ENCODE peak calls at places on chromosome 1, in six cellular contexts. R, O, E, X, J and H are unnamed samples.

GRCh38 chr1:216183007-216183406 is 240.2 kb downstream of the USH2A start:
- DNase-seq in O (peak; percentile 52), X (peak; percentile 65), R (peak; percentile 75), E (peak; percentile 47), J (peak; percentile 45), H (peak; percentile 57)

GRCh38 chr1:8739377-8739776 is 78.1 kb downstream of the RERE start:
- DNase-seq in E (no peak), R (no peak), X (no peak), J (peak; percentile 10), O (peak; percentile 73), H (no peak)

GRCh38 chr1:92872719-92873118 is 40.9 kb downstream of the RPL5 start:
- DNase-seq in X (no peak), E (no peak), R (no peak), J (no peak), O (no peak), H (no peak)

GRCh38 chr1:157682710-157683437 is 17.7 kb downstream of the FCRL3 start:
- DNase-seq in J (no peak), O (no peak), X (no peak), R (no peak), E (no peak), H (no peak)

GRCh38 chr1:147242449-147243227 is at the start of gene CHD1L:
- DNase-seq in X (peak; percentile 95), R (peak; percentile 95), J (peak; percentile 95), E (peak; percentile 80), O (peak; percentile 98), H (peak; percentile 93)

GRCh38 chr1:101371259-101371658 is 134.4 kb downstream of the S1PR1 start:
- DNase-seq in R (no peak), X (peak; percentile 87), E (no peak), O (peak; percentile 63), J (peak; percentile 76), H (no peak)

GRCh38 chr1:19032701-19033515 is 76.4 kb upstream of the IFFO2 start:
- DNase-seq in X (no peak), J (no peak), O (no peak), E (no peak), R (no peak), H (no peak)

GRCh38 chr1:10824821-10825540 is 28.5 kb upstream of the CASZ1 start:
- DNase-seq in J (peak; percentile 29), R (peak; percentile 52), X (peak; percentile 77), E (no peak), O (peak; percentile 16), H (no peak)

GRCh38 chr1:12166834-12167492 is at the start of gene TNFRSF1B:
- DNase-seq in E (no peak), R (peak; percentile 76), J (peak; percentile 67), X (peak; percentile 29), O (peak; percentile 50), H (peak; percentile 48)

GRCh38 chr1:8727809-8728213 is 89.6 kb downstream of the RERE start:
- DNase-seq in E (no peak), J (no peak), O (no peak), R (no peak), X (no peak), H (no peak)

GRCh38 chr1:198106007-198106406 is 50.8 kb upstream of the NEK7 start:
- DNase-seq in X (no peak), O (no peak), R (no peak), J (no peak), E (no peak), H (no peak)

GRCh38 chr1:185816460-185816859 is 82.3 kb downstream of the HMCN1 start:
- DNase-seq in X (peak; percentile 47), R (no peak), J (peak; percentile 41), O (no peak), E (no peak), H (no peak)

DNA sequence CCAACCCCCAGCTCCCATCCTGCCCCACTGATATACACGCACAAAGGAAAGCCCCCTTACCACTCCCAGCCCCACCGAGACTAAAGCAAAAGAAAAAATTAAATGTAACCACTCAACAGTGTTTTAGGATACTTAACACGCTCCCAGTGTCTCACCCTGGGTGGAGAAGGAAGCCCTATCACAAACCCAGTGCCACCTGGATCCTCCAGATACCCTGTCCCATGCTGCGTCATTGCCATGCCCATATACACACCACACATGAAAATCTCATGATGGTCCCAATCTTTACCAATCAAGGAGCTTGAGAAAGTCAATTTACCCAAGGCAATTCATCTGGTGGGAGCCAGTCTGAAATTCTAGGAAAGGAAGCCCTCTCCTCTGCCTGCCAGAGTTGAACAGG is 11.2 kb downstream of the KIAA1614 start:
- DNase-seq in O (no peak), J (no peak), E (no peak), X (no peak), R (no peak), H (no peak)
- H2BK5ac ChIP-seq in O (no peak overlapping the region), J (no peak overlapping the region), E (peak overlapping the region; percentile 100), X (no peak overlapping the region), R (peak overlapping the region; percentile 43), H (peak overlapping the region; percentile 93)

GRCh38 chr1:94560333-94560732 is 18.8 kb upstream of the F3 start:
- DNase-seq in X (peak; percentile 70), O (no peak), R (no peak), E (no peak), J (no peak), H (no peak)

GRCh38 chr1:94554611-94555010 is 13.1 kb upstream of the F3 start:
- DNase-seq in E (no peak), J (no peak), R (no peak), O (peak; percentile 41), X (no peak), H (no peak)

GRCh38 chr1:94555091-94555490 is 13.5 kb upstream of the F3 start:
- DNase-seq in O (no peak), E (no peak), R (no peak), X (no peak), J (no peak), H (no peak)

GRCh38 chr1:94562502-94563260 is 21.1 kb upstream of the F3 start:
- DNase-seq in J (no peak), X (no peak), R (no peak), E (no peak), O (peak; percentile 77), H (no peak)

DNA sequence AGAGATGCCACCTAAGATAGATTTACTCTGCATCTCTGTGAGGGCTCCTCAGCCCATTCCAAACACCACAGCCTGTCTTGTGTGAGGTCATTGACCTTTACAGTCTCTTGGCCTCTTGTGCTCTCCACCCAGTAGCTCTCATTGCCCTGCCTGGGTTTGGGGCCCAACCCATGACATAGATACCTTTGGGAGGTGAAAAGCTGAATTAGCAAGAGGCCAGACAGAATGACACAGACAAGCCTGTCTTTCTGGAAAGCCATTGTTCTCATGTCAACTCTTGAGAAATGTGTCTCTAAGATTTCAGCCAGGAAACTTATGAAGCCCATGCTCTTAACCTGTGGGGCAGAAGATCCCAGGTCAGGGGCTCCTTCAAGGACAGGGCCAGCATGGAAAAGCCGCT is 18.4 kb upstream of the F3 start:
- DNase-seq in E (no peak), O (no peak), R (no peak), X (no peak), J (no peak), H (no peak)
- H4K91ac ChIP-seq in E (no peak overlapping the region), O (peak overlapping the region; percentile 39), R (no peak overlapping the region), X (peak overlapping the region; percentile 95), J (peak overlapping the region; percentile 23), H (no peak overlapping the region)

DNA sequence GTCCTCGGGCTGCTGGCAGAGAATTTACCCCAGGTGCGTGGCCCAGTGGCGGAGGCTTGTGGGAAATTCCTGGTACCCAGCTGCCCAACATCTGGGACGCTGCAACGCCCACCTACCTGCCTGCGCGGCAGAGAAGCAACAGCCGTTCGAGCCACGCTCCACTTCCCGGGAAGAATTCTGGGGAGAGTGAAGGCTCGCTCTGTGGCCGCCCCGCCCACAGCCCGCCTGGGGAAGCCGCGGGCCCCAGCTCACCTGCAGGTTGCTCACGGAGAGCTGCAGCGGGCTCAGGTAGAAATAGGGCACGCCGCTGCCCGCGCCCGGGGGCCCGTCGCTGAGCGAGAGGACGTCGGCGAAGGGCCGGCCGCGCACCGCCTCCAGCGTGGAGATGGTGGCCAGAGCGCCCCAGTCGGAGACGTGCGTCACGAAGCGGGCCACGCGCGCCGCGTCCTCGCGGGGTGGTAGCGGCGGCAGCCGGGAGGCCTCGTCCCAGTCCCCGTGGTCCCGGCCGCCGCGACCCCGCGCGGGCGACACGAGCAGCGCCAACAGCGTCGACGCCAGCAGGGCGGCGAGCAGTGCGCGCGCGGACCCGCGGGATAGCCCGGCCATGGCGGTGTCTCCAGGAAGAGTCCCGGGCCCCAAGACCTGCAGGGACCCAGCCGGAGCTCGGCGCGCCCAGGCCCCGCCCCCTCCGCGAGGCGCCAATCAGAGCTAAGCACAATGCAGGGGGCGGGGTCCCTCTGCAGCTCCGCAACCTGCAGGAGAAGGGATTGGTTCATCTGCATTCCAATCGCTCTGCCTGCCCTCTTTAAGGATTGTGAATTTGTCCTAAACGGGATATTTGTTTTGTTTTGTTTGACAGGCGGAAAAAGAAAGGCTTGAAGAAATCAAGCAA is at the start of gene CREG1:
- DNase-seq in E (peak; percentile 78), J (peak; percentile 93), X (peak; percentile 78), O (peak; percentile 96), R (peak; percentile 96), H (peak; percentile 94)
- H3K27ac ChIP-seq in E (peak within 1 kb of the TSS; percentile 12), J (peak within 1 kb of the TSS; percentile 1), X (no peak within 1 kb of the TSS), O (peak within 1 kb of the TSS; percentile 36), R (no peak within 1 kb of the TSS), H (no peak within 1 kb of the TSS)

GRCh38 chr1:30323841-30324240 is 399.5 kb downstream of the MATN1 start:
- DNase-seq in O (no peak), E (no peak), J (no peak), X (no peak), R (no peak), H (no peak)
- H2BK5ac ChIP-seq in O (no peak overlapping the region), E (no peak overlapping the region), J (no peak overlapping the region), X (no peak overlapping the region), R (no peak overlapping the region), H (no peak overlapping the region)

GRCh38 chr1:81466970-81467369 is 333.8 kb upstream of the ADGRL2 start:
- DNase-seq in R (no peak), O (no peak), J (no peak), X (no peak), E (no peak), H (no peak)
- H4K91ac ChIP-seq in R (no peak overlapping the region), O (no peak overlapping the region), J (no peak overlapping the region), X (no peak overlapping the region), E (no peak overlapping the region), H (no peak overlapping the region)

GRCh38 chr1:173049327-173049639 is 1.5 kb downstream of the TNFSF18 start:
- DNase-seq in J (no peak), O (no peak), R (no peak), X (no peak), E (no peak), H (no peak)

GRCh38 chr1:173042806-173043205 is 7.9 kb downstream of the TNFSF18 start:
- DNase-seq in O (peak; percentile 55), E (no peak), X (no peak), J (no peak), R (no peak), H (no peak)

GRCh38 chr1:173048629-173049326 is 2.0 kb downstream of the TNFSF18 start:
- DNase-seq in E (no peak), X (peak; percentile 69), R (no peak), O (no peak), J (peak; percentile 57), H (no peak)

GRCh38 chr1:173043253-173043652 is 7.5 kb downstream of the TNFSF18 start:
- DNase-seq in E (no peak), R (no peak), J (peak; percentile 75), X (peak; percentile 63), O (peak; percentile 21), H (no peak)

GRCh38 chr1:173044656-173045055 is 6.1 kb downstream of the TNFSF18 start:
- DNase-seq in R (no peak), X (no peak), E (no peak), J (no peak), O (no peak), H (no peak)
- H3K27ac ChIP-seq in R (no peak overlapping the region), X (no peak overlapping the region), E (no peak overlapping the region), J (no peak overlapping the region), O (no peak overlapping the region), H (no peak overlapping the region)